ENCODE peak calls at places on chromosomes 13 and 19, in seven cellular contexts. One of them, this sample, is unnamed.

GRCh38 chr13:30697177-30697953 is 38.0 kb upstream of the ALOX5AP start:
- DNase-seq in effector memory CD4-positive, alpha-beta T cell: no peak
- DNase-seq in GM23338: no peak
- DNase-seq in mammary epithelial cell: no peak
- DNase-seq in AG04450: no peak
- DNase-seq in prostate gland: no peak
- DNase-seq in PC-3: no peak
- DNase-seq in this sample: no peak

GRCh38 chr19:42076375-42076944 is 494 bp downstream of the ZNF574 start:
- DNase-seq in effector memory CD4-positive, alpha-beta T cell: no peak
- DNase-seq in GM23338: peak
- DNase-seq in mammary epithelial cell: no peak
- DNase-seq in AG04450: no peak
- DNase-seq in prostate gland: no peak
- DNase-seq in PC-3: peak
- DNase-seq in this sample: no peak

GRCh38 chr13:80235559-80236296 is 105.2 kb downstream of the SPRY2 start:
- DNase-seq in effector memory CD4-positive, alpha-beta T cell: no peak
- DNase-seq in GM23338: peak
- DNase-seq in mammary epithelial cell: peak
- DNase-seq in AG04450: no peak
- DNase-seq in prostate gland: no peak
- DNase-seq in PC-3: peak
- DNase-seq in this sample: no peak

GRCh38 chr19:37973666-37974065 is 66.7 kb downstream of the SIPA1L3 start:
- DNase-seq in effector memory CD4-positive, alpha-beta T cell: no peak
- DNase-seq in GM23338: no peak
- DNase-seq in mammary epithelial cell: no peak
- DNase-seq in AG04450: no peak
- DNase-seq in prostate gland: no peak
- DNase-seq in PC-3: no peak
- DNase-seq in this sample: no peak

GRCh38 chr13:110923086-110923485 is 8.2 kb upstream of the ANKRD10 start:
- DNase-seq in effector memory CD4-positive, alpha-beta T cell: no peak
- DNase-seq in GM23338: no peak
- DNase-seq in mammary epithelial cell: no peak
- DNase-seq in AG04450: no peak
- DNase-seq in prostate gland: no peak
- DNase-seq in PC-3: no peak
- DNase-seq in this sample: no peak

GRCh38 chr13:32126756-32127155 is 95.2 kb downstream of the FRY start:
- DNase-seq in effector memory CD4-positive, alpha-beta T cell: no peak
- DNase-seq in GM23338: no peak
- DNase-seq in mammary epithelial cell: no peak
- DNase-seq in AG04450: no peak
- DNase-seq in prostate gland: no peak
- DNase-seq in PC-3: no peak
- DNase-seq in this sample: no peak

GRCh38 chr19:42497492-42498226 is 30.6 kb downstream of the CEACAM1 start:
- DNase-seq in effector memory CD4-positive, alpha-beta T cell: no peak
- DNase-seq in GM23338: no peak
- DNase-seq in mammary epithelial cell: no peak
- DNase-seq in AG04450: no peak
- DNase-seq in prostate gland: no peak
- DNase-seq in PC-3: no peak
- DNase-seq in this sample: no peak

GRCh38 chr19:9608912-9609311 is 12.1 kb downstream of the ZNF561 start:
- DNase-seq in effector memory CD4-positive, alpha-beta T cell: no peak
- DNase-seq in GM23338: no peak
- DNase-seq in mammary epithelial cell: no peak
- DNase-seq in AG04450: no peak
- DNase-seq in prostate gland: no peak
- DNase-seq in PC-3: no peak
- DNase-seq in this sample: no peak

GRCh38 chr13:74062933-74063332 is 71.3 kb downstream of the KLF12 start:
- DNase-seq in effector memory CD4-positive, alpha-beta T cell: no peak
- DNase-seq in GM23338: no peak
- DNase-seq in mammary epithelial cell: no peak
- DNase-seq in AG04450: no peak
- DNase-seq in prostate gland: no peak
- DNase-seq in PC-3: no peak
- DNase-seq in this sample: no peak

GRCh38 chr19:56866563-56866962 is 26.0 kb upstream of the PEG3 start:
- DNase-seq in effector memory CD4-positive, alpha-beta T cell: no peak
- DNase-seq in GM23338: no peak
- DNase-seq in mammary epithelial cell: no peak
- DNase-seq in AG04450: no peak
- DNase-seq in prostate gland: no peak
- DNase-seq in PC-3: no peak
- DNase-seq in this sample: no peak

GRCh38 chr19:37943480-37943879 is 36.5 kb downstream of the SIPA1L3 start:
- DNase-seq in effector memory CD4-positive, alpha-beta T cell: no peak
- DNase-seq in GM23338: no peak
- DNase-seq in mammary epithelial cell: no peak
- DNase-seq in AG04450: no peak
- DNase-seq in prostate gland: no peak
- DNase-seq in PC-3: no peak
- DNase-seq in this sample: no peak

GRCh38 chr13:32206097-32206740 is 108.9 kb downstream of the ZAR1L start:
- DNase-seq in effector memory CD4-positive, alpha-beta T cell: no peak
- DNase-seq in GM23338: no peak
- DNase-seq in mammary epithelial cell: peak
- DNase-seq in AG04450: no peak
- DNase-seq in prostate gland: no peak
- DNase-seq in PC-3: peak
- DNase-seq in this sample: no peak

GRCh38 chr19:29775575-29775900 is 36.3 kb upstream of the CCNE1 start:
- DNase-seq in effector memory CD4-positive, alpha-beta T cell: no peak
- DNase-seq in GM23338: peak
- DNase-seq in mammary epithelial cell: no peak
- DNase-seq in AG04450: no peak
- DNase-seq in prostate gland: no peak
- DNase-seq in PC-3: no peak
- DNase-seq in this sample: no peak

GRCh38 chr13:30415430-30416030 is 6.8 kb upstream of the UBE2L5 start:
- DNase-seq in effector memory CD4-positive, alpha-beta T cell: no peak
- DNase-seq in GM23338: no peak
- DNase-seq in mammary epithelial cell: no peak
- DNase-seq in AG04450: no peak
- DNase-seq in prostate gland: no peak
- DNase-seq in PC-3: no peak
- DNase-seq in this sample: no peak

GRCh38 chr13:45325806-45326205 is 15.2 kb downstream of the TPT1 start:
- DNase-seq in effector memory CD4-positive, alpha-beta T cell: no peak
- DNase-seq in GM23338: no peak
- DNase-seq in mammary epithelial cell: peak
- DNase-seq in AG04450: peak
- DNase-seq in prostate gland: no peak
- DNase-seq in PC-3: peak
- DNase-seq in this sample: peak

GRCh38 chr13:65445340-65445739 is 1784.8 kb downstream of the PCDH9 start:
- DNase-seq in effector memory CD4-positive, alpha-beta T cell: no peak
- DNase-seq in GM23338: no peak
- DNase-seq in mammary epithelial cell: no peak
- DNase-seq in AG04450: no peak
- DNase-seq in prostate gland: no peak
- DNase-seq in PC-3: no peak
- DNase-seq in this sample: no peak

GRCh38 chr13:49561064-49561410 is 24.3 kb downstream of the RCBTB1 start:
- DNase-seq in effector memory CD4-positive, alpha-beta T cell: no peak
- DNase-seq in GM23338: no peak
- DNase-seq in mammary epithelial cell: no peak
- DNase-seq in AG04450: no peak
- DNase-seq in prostate gland: no peak
- DNase-seq in PC-3: no peak
- DNase-seq in this sample: no peak

GRCh38 chr13:80509264-80509663 is 168.3 kb upstream of the SPRY2 start:
- DNase-seq in effector memory CD4-positive, alpha-beta T cell: no peak
- DNase-seq in GM23338: no peak
- DNase-seq in mammary epithelial cell: no peak
- DNase-seq in AG04450: no peak
- DNase-seq in prostate gland: no peak
- DNase-seq in PC-3: no peak
- DNase-seq in this sample: no peak

GRCh38 chr19:50794778-50795664 is 4.8 kb downstream of the ACP4 start:
- DNase-seq in effector memory CD4-positive, alpha-beta T cell: no peak
- DNase-seq in GM23338: peak
- DNase-seq in mammary epithelial cell: no peak
- DNase-seq in AG04450: no peak
- DNase-seq in prostate gland: no peak
- DNase-seq in PC-3: peak
- DNase-seq in this sample: no peak

GRCh38 chr13:98220188-98220765 is 43.2 kb upstream of the RNF113B start:
- DNase-seq in effector memory CD4-positive, alpha-beta T cell: no peak
- DNase-seq in GM23338: no peak
- DNase-seq in mammary epithelial cell: no peak
- DNase-seq in AG04450: no peak
- DNase-seq in prostate gland: no peak
- DNase-seq in PC-3: no peak
- DNase-seq in this sample: no peak
- H3K27ac ChIP-seq in effector memory CD4-positive, alpha-beta T cell: no peak
- H3K27ac ChIP-seq in GM23338: no peak
- H3K27ac ChIP-seq in mammary epithelial cell: no peak
- H3K27ac ChIP-seq in AG04450: no peak
- H3K27ac ChIP-seq in prostate gland: no peak
- H3K27ac ChIP-seq in PC-3: no peak
- H3K27ac ChIP-seq in this sample: no peak

GRCh38 chr13:20435616-20436368 is 89.9 kb downstream of the CRYL1 start:
- DNase-seq in effector memory CD4-positive, alpha-beta T cell: no peak
- DNase-seq in GM23338: peak
- DNase-seq in mammary epithelial cell: no peak
- DNase-seq in AG04450: no peak
- DNase-seq in prostate gland: no peak
- DNase-seq in PC-3: no peak
- DNase-seq in this sample: no peak

GRCh38 chr13:20441066-20441465 is 84.6 kb downstream of the CRYL1 start:
- DNase-seq in effector memory CD4-positive, alpha-beta T cell: no peak
- DNase-seq in GM23338: no peak
- DNase-seq in mammary epithelial cell: no peak
- DNase-seq in AG04450: no peak
- DNase-seq in prostate gland: no peak
- DNase-seq in PC-3: no peak
- DNase-seq in this sample: no peak

GRCh38 chr13:20439261-20439660 is 86.4 kb downstream of the CRYL1 start:
- DNase-seq in effector memory CD4-positive, alpha-beta T cell: no peak
- DNase-seq in GM23338: no peak
- DNase-seq in mammary epithelial cell: no peak
- DNase-seq in AG04450: no peak
- DNase-seq in prostate gland: no peak
- DNase-seq in PC-3: no peak
- DNase-seq in this sample: no peak

GRCh38 chr13:20436505-20436904 is 89.2 kb downstream of the CRYL1 start:
- DNase-seq in effector memory CD4-positive, alpha-beta T cell: no peak
- DNase-seq in GM23338: no peak
- DNase-seq in mammary epithelial cell: no peak
- DNase-seq in AG04450: no peak
- DNase-seq in prostate gland: no peak
- DNase-seq in PC-3: no peak
- DNase-seq in this sample: no peak

GRCh38 chr13:20438801-20439200 is 86.9 kb downstream of the CRYL1 start:
- DNase-seq in effector memory CD4-positive, alpha-beta T cell: no peak
- DNase-seq in GM23338: no peak
- DNase-seq in mammary epithelial cell: no peak
- DNase-seq in AG04450: no peak
- DNase-seq in prostate gland: no peak
- DNase-seq in PC-3: no peak
- DNase-seq in this sample: no peak
- H3K27ac ChIP-seq in effector memory CD4-positive, alpha-beta T cell: no peak
- H3K27ac ChIP-seq in GM23338: no peak
- H3K27ac ChIP-seq in mammary epithelial cell: no peak
- H3K27ac ChIP-seq in AG04450: no peak
- H3K27ac ChIP-seq in prostate gland: no peak
- H3K27ac ChIP-seq in PC-3: no peak
- H3K27ac ChIP-seq in this sample: no peak

GRCh38 chr19:55257461-55258411 is 1.1 kb downstream of the PPP6R1 start:
- DNase-seq in effector memory CD4-positive, alpha-beta T cell: no peak
- DNase-seq in GM23338: peak
- DNase-seq in mammary epithelial cell: peak
- DNase-seq in AG04450: no peak
- DNase-seq in prostate gland: no peak
- DNase-seq in PC-3: peak
- DNase-seq in this sample: no peak
- H3K27ac ChIP-seq in effector memory CD4-positive, alpha-beta T cell: peak
- H3K27ac ChIP-seq in GM23338: no peak
- H3K27ac ChIP-seq in mammary epithelial cell: peak
- H3K27ac ChIP-seq in AG04450: peak
- H3K27ac ChIP-seq in prostate gland: peak
- H3K27ac ChIP-seq in PC-3: peak
- H3K27ac ChIP-seq in this sample: no peak

GRCh38 chr19:35104361-35104760 is 11.3 kb upstream of the FXYD3 start:
- DNase-seq in effector memory CD4-positive, alpha-beta T cell: no peak
- DNase-seq in GM23338: no peak
- DNase-seq in mammary epithelial cell: no peak
- DNase-seq in AG04450: no peak
- DNase-seq in prostate gland: no peak
- DNase-seq in PC-3: no peak
- DNase-seq in this sample: no peak
- H3K27ac ChIP-seq in effector memory CD4-positive, alpha-beta T cell: no peak
- H3K27ac ChIP-seq in GM23338: no peak
- H3K27ac ChIP-seq in mammary epithelial cell: no peak
- H3K27ac ChIP-seq in AG04450: no peak
- H3K27ac ChIP-seq in prostate gland: no peak
- H3K27ac ChIP-seq in PC-3: no peak
- H3K27ac ChIP-seq in this sample: peak

GRCh38 chr13:39565036-39565949 is 37.7 kb downstream of the LHFPL6 start:
- DNase-seq in effector memory CD4-positive, alpha-beta T cell: no peak
- DNase-seq in GM23338: peak
- DNase-seq in mammary epithelial cell: peak
- DNase-seq in AG04450: peak
- DNase-seq in prostate gland: no peak
- DNase-seq in PC-3: peak
- DNase-seq in this sample: no peak
- H3K27ac ChIP-seq in effector memory CD4-positive, alpha-beta T cell: no peak
- H3K27ac ChIP-seq in GM23338: peak
- H3K27ac ChIP-seq in mammary epithelial cell: peak
- H3K27ac ChIP-seq in AG04450: peak
- H3K27ac ChIP-seq in prostate gland: no peak
- H3K27ac ChIP-seq in PC-3: peak
- H3K27ac ChIP-seq in this sample: peak

GRCh38 chr13:75222031-75222430 is 259.9 kb downstream of the TBC1D4 start:
- DNase-seq in effector memory CD4-positive, alpha-beta T cell: no peak
- DNase-seq in GM23338: no peak
- DNase-seq in mammary epithelial cell: peak
- DNase-seq in AG04450: no peak
- DNase-seq in prostate gland: no peak
- DNase-seq in PC-3: no peak
- DNase-seq in this sample: no peak
- H3K27ac ChIP-seq in effector memory CD4-positive, alpha-beta T cell: no peak
- H3K27ac ChIP-seq in GM23338: no peak
- H3K27ac ChIP-seq in mammary epithelial cell: no peak
- H3K27ac ChIP-seq in AG04450: no peak
- H3K27ac ChIP-seq in prostate gland: no peak
- H3K27ac ChIP-seq in PC-3: no peak
- H3K27ac ChIP-seq in this sample: no peak